ENCODE peak calls at places on chromosomes 5 and 9, in four cellular contexts. One of them, this sample, is unnamed.

GRCh38 chr9:78074385-78075291 is 43.0 kb upstream of the GNAQ start:
- DNase-seq in ureter: no peak
- DNase-seq in lung microvascular endothelial cell: peak
- DNase-seq in mammary epithelial cell: no peak
- DNase-seq in this sample: no peak

GRCh38 chr5:68046445-68046844 is 169.1 kb upstream of the PIK3R1 start:
- DNase-seq in ureter: no peak
- DNase-seq in lung microvascular endothelial cell: peak
- DNase-seq in mammary epithelial cell: peak
- DNase-seq in this sample: peak

GRCh38 chr5:171646338-171647042 is 139.1 kb upstream of the SMIM23 start:
- DNase-seq in ureter: no peak
- DNase-seq in lung microvascular endothelial cell: no peak
- DNase-seq in mammary epithelial cell: no peak
- DNase-seq in this sample: no peak

GRCh38 chr5:159094745-159095144 is 5.0 kb downstream of the EBF1 start:
- DNase-seq in ureter: peak
- DNase-seq in lung microvascular endothelial cell: peak
- DNase-seq in mammary epithelial cell: no peak
- DNase-seq in this sample: peak

GRCh38 chr9:134634190-134634589 is 7.4 kb upstream of the COL5A1 start:
- DNase-seq in ureter: no peak
- DNase-seq in lung microvascular endothelial cell: no peak
- DNase-seq in mammary epithelial cell: no peak
- DNase-seq in this sample: no peak

GRCh38 chr5:134289509-134290113 is 63.7 kb upstream of the PPP2CA start:
- DNase-seq in ureter: peak
- DNase-seq in lung microvascular endothelial cell: peak
- DNase-seq in mammary epithelial cell: peak
- DNase-seq in this sample: peak

GRCh38 chr9:133876836-133877235 is 115.3 kb downstream of the VAV2 start:
- DNase-seq in ureter: no peak
- DNase-seq in lung microvascular endothelial cell: no peak
- DNase-seq in mammary epithelial cell: peak
- DNase-seq in this sample: no peak

GRCh38 chr5:101580591-101580990 is 677.5 kb upstream of the ST8SIA4 start:
- DNase-seq in ureter: no peak
- DNase-seq in lung microvascular endothelial cell: no peak
- DNase-seq in mammary epithelial cell: no peak
- DNase-seq in this sample: no peak

GRCh38 chr9:83340451-83340850 is 197.8 kb downstream of the FRMD3 start:
- DNase-seq in ureter: no peak
- DNase-seq in lung microvascular endothelial cell: no peak
- DNase-seq in mammary epithelial cell: no peak
- DNase-seq in this sample: no peak

GRCh38 chr9:2014148-2014547 is 999 bp upstream of the SMARCA2 start:
- DNase-seq in ureter: no peak
- DNase-seq in lung microvascular endothelial cell: no peak
- DNase-seq in mammary epithelial cell: no peak
- DNase-seq in this sample: no peak

GRCh38 chr5:113526421-113526820 is 12.9 kb downstream of the YTHDC2 start:
- DNase-seq in ureter: no peak
- DNase-seq in lung microvascular endothelial cell: peak
- DNase-seq in mammary epithelial cell: no peak
- DNase-seq in this sample: no peak

GRCh38 chr9:125764198-125764597 is 17.0 kb downstream of the PBX3 start:
- DNase-seq in ureter: no peak
- DNase-seq in lung microvascular endothelial cell: no peak
- DNase-seq in mammary epithelial cell: no peak
- DNase-seq in this sample: no peak

GRCh38 chr9:93096131-93096802 is at the start of gene CARD19:
- DNase-seq in ureter: peak
- DNase-seq in lung microvascular endothelial cell: peak
- DNase-seq in mammary epithelial cell: peak
- DNase-seq in this sample: peak

GRCh38 chr5:169581580-169582227 is 1.9 kb upstream of the SPDL1 start:
- DNase-seq in ureter: peak
- DNase-seq in lung microvascular endothelial cell: peak
- DNase-seq in mammary epithelial cell: peak
- DNase-seq in this sample: peak

GRCh38 chr5:38317887-38318286 is 59.5 kb downstream of the EGFLAM start:
- DNase-seq in ureter: no peak
- DNase-seq in lung microvascular endothelial cell: no peak
- DNase-seq in mammary epithelial cell: no peak
- DNase-seq in this sample: no peak

GRCh38 chr5:15103130-15103529 is 231.6 kb upstream of the ANKH start:
- DNase-seq in ureter: no peak
- DNase-seq in lung microvascular endothelial cell: no peak
- DNase-seq in mammary epithelial cell: no peak
- DNase-seq in this sample: no peak

GRCh38 chr5:172454355-172455086 is at the start of gene SH3PXD2B:
- DNase-seq in ureter: peak
- DNase-seq in lung microvascular endothelial cell: peak
- DNase-seq in mammary epithelial cell: peak
- DNase-seq in this sample: peak

GRCh38 chr5:170769236-170769635 is 14.3 kb upstream of the GABRP start:
- DNase-seq in ureter: no peak
- DNase-seq in lung microvascular endothelial cell: no peak
- DNase-seq in mammary epithelial cell: no peak
- DNase-seq in this sample: no peak

GRCh38 chr5:151471276-151471675 is 23.9 kb downstream of the SLC36A1 start:
- DNase-seq in ureter: no peak
- DNase-seq in lung microvascular endothelial cell: no peak
- DNase-seq in mammary epithelial cell: no peak
- DNase-seq in this sample: no peak

GRCh38 chr9:23686257-23686656 is 139.8 kb downstream of the ELAVL2 start:
- DNase-seq in ureter: peak
- DNase-seq in lung microvascular endothelial cell: no peak
- DNase-seq in mammary epithelial cell: peak
- DNase-seq in this sample: peak

GRCh38 chr9:127519301-127520166 is 68.2 kb downstream of the LRSAM1 start:
- DNase-seq in ureter: no peak
- DNase-seq in lung microvascular endothelial cell: peak
- DNase-seq in mammary epithelial cell: peak
- DNase-seq in this sample: peak